ENCODE peak calls at places on chromosome 13, in six cellular contexts. E is SK-N-SH, L is K562, F is H1, Q is GM12892, S is HepG2. X is an unnamed sample.

GRCh38 chr13:112516218-112516617 is 71.7 kb downstream of the TUBGCP3 start:
- DNase-seq in E (no peak), L (no peak), F (peak), Q (no peak), S (no peak), X (no peak)

GRCh38 chr13:29937836-29938235 is 87.4 kb upstream of the UBL3 start:
- DNase-seq in E (no peak), L (no peak), F (no peak), Q (no peak), S (no peak), X (no peak)

GRCh38 chr13:111281751-111282311 is 38.6 kb upstream of the TEX29 start:
- DNase-seq in E (no peak), L (no peak), F (no peak), Q (no peak), S (no peak), X (no peak)

GRCh38 chr13:113357529-113357928 is 6.4 kb downstream of the GRTP1 start:
- DNase-seq in E (no peak), L (no peak), F (no peak), Q (no peak), S (no peak), X (no peak)

GRCh38 chr13:51050021-51050886 is 60.8 kb downstream of the C13orf42 start:
- DNase-seq in E (no peak), L (no peak), F (no peak), Q (no peak), S (no peak), X (no peak)

GRCh38 chr13:51235756-51236564 is 13.8 kb downstream of the FAM124A start:
- DNase-seq in E (no peak), L (no peak), F (no peak), Q (no peak), S (no peak), X (no peak)

GRCh38 chr13:85528578-85529215 is 270.5 kb downstream of the SLITRK6 start:
- DNase-seq in E (no peak), L (no peak), F (no peak), Q (no peak), S (no peak), X (no peak)

GRCh38 chr13:81577601-81578000 is 1236.7 kb upstream of the SPRY2 start:
- DNase-seq in E (no peak), L (no peak), F (no peak), Q (no peak), S (no peak), X (no peak)

GRCh38 chr13:46559272-46559805 is 6.4 kb downstream of the LRCH1 start:
- DNase-seq in E (no peak), L (no peak), F (no peak), Q (no peak), S (no peak), X (no peak)

GRCh38 chr13:20221772-20222171 is 10.3 kb downstream of the GJB6 start:
- DNase-seq in E (no peak), L (no peak), F (no peak), Q (no peak), S (no peak), X (no peak)

GRCh38 chr13:29561918-29562317 is 33.6 kb downstream of the SLC7A1 start:
- DNase-seq in E (no peak), L (no peak), F (no peak), Q (no peak), S (peak), X (no peak)

GRCh38 chr13:74770361-74770760 is 636.2 kb upstream of the KLF12 start:
- DNase-seq in E (no peak), L (no peak), F (no peak), Q (no peak), S (no peak), X (no peak)

GRCh38 chr13:20161275-20161950 is 561 bp upstream of the GJA3 start:
- DNase-seq in E (peak), L (no peak), F (peak), Q (no peak), S (no peak), X (no peak)

GRCh38 chr13:74287672-74288169 is 153.5 kb upstream of the KLF12 start:
- DNase-seq in E (peak), L (no peak), F (peak), Q (no peak), S (peak), X (no peak)

GRCh38 chr13:30346159-30346788 is 38.9 kb upstream of the KATNAL1 start:
- DNase-seq in E (no peak), L (no peak), F (no peak), Q (no peak), S (no peak), X (peak)

GRCh38 chr13:105465251-105465650 is 1070.2 kb downstream of the EFNB2 start:
- DNase-seq in E (no peak), L (no peak), F (no peak), Q (no peak), S (no peak), X (no peak)

GRCh38 chr13:99442273-99442895 is 58.9 kb upstream of the TM9SF2 start:
- DNase-seq in E (peak), L (peak), F (no peak), Q (no peak), S (peak), X (no peak)

GRCh38 chr13:48862572-48862971 is 113.1 kb upstream of the FNDC3A start:
- DNase-seq in E (no peak), L (no peak), F (no peak), Q (no peak), S (no peak), X (no peak)

GRCh38 chr13:80513196-80513595 is 172.3 kb upstream of the SPRY2 start:
- DNase-seq in E (no peak), L (no peak), F (no peak), Q (no peak), S (no peak), X (no peak)

GRCh38 chr13:65803706-65804392 is 1426.3 kb downstream of the PCDH9 start:
- DNase-seq in E (no peak), L (no peak), F (no peak), Q (no peak), S (no peak), X (no peak)

GRCh38 chr13:107847406-107847805 is 367.9 kb downstream of the LIG4 start:
- DNase-seq in E (no peak), L (no peak), F (no peak), Q (no peak), S (no peak), X (no peak)

GRCh38 chr13:35025314-35025713 is 83.2 kb downstream of the NBEA start:
- DNase-seq in E (no peak), L (no peak), F (no peak), Q (no peak), S (no peak), X (no peak)

GRCh38 chr13:95452376-95452775 is 100.1 kb upstream of the CLDN10 start:
- DNase-seq in E (no peak), L (no peak), F (no peak), Q (no peak), S (no peak), X (no peak)

GRCh38 chr13:97257800-97258799 is 36.0 kb downstream of the MBNL2 start:
- DNase-seq in E (no peak), L (peak), F (no peak), Q (no peak), S (peak), X (no peak)

GRCh38 chr13:112587359-112587766 is 590 bp downstream of the TUBGCP3 start:
- DNase-seq in E (peak), L (peak), F (peak), Q (peak), S (peak), X (peak)

GRCh38 chr13:48648446-48648845 is 5.3 kb upstream of the CYSLTR2 start:
- DNase-seq in E (no peak), L (no peak), F (no peak), Q (no peak), S (no peak), X (no peak)

GRCh38 chr13:48655291-48655690 is 1.6 kb downstream of the CYSLTR2 start:
- DNase-seq in E (no peak), L (no peak), F (no peak), Q (no peak), S (no peak), X (no peak)

GRCh38 chr13:21014666-21015170 is 46.7 kb downstream of the LATS2 start:
- DNase-seq in E (no peak), L (no peak), F (no peak), Q (no peak), S (peak), X (no peak)

GRCh38 chr13:110259651-110260050 is 47.3 kb downstream of the COL4A1 start:
- DNase-seq in E (no peak), L (no peak), F (no peak), Q (no peak), S (no peak), X (no peak)

GRCh38 chr13:46515793-46516192 is 37.2 kb upstream of the LRCH1 start:
- DNase-seq in E (no peak), L (no peak), F (no peak), Q (no peak), S (no peak), X (no peak)

GRCh38 chr13:73681779-73682178 is 452.4 kb downstream of the KLF12 start:
- DNase-seq in E (no peak), L (no peak), F (no peak), Q (no peak), S (no peak), X (no peak)

GRCh38 chr13:20272104-20272503 is 40.0 kb upstream of the GJB6 start:
- DNase-seq in E (no peak), L (no peak), F (no peak), Q (no peak), S (no peak), X (no peak)

GRCh38 chr13:20461481-20461859 is 64.2 kb downstream of the CRYL1 start:
- DNase-seq in E (no peak), L (no peak), F (no peak), Q (no peak), S (no peak), X (no peak)

GRCh38 chr13:78784017-78784745 is 125.2 kb upstream of the OBI1 start:
- DNase-seq in E (no peak), L (no peak), F (no peak), Q (no peak), S (no peak), X (no peak)

GRCh38 chr13:91540157-91540736 is 141.8 kb downstream of the GPC5 start:
- DNase-seq in E (no peak), L (peak), F (no peak), Q (no peak), S (no peak), X (no peak)
- TF ChIP-seq TAF1 in E (no peak), L (no peak), F (no peak), Q (no peak), S (no peak), X (no peak)

GRCh38 chr13:33612641-33613638 is 205.0 kb upstream of the RFC3 start:
- DNase-seq in E (no peak), L (no peak), F (no peak), Q (no peak), S (peak), X (no peak)
- TF ChIP-seq POLR2AphosphoS5 in E (no peak), L (no peak), F (no peak), Q (no peak), S (no peak), X (no peak)

DNA sequence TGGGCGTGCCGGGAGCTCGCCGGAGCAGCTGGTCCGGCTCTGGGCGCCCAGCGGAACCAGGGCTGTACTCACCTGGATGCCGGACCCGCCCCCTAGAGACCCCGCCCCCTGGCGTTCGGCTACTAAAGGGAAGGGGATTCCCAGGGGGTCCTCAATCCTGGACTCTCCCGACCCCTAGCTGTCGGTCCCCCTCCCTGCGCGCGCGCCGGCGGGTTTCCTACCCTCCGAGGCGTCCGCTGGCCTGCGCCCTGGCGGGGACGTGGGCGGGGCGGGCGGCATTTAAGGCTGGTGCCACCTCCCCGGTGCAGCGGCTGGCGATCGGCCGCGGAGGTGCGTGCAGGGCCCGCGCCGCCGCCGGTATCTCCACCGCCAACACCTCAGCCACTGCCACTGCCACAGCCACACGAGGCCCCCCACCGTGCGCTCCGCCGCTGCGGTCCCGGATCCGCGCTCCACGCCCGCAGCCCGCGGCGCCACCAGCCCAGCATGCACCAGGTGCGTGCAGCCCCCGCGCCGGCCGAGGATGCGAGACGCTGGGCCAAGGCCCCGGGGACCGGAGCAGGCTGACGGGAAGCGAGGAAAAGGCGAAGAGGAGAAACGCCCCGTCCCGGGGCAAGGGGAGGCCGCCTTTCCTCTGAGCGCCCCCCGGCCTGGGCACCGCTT is at the start of gene ATP12A:
- DNase-seq in E (peak), L (no peak), F (peak), Q (peak), S (no peak), X (peak)
- TF ChIP-seq TAF1 in E (no peak), L (no peak), F (peak), Q (no peak), S (no peak), X (no peak)

DNA sequence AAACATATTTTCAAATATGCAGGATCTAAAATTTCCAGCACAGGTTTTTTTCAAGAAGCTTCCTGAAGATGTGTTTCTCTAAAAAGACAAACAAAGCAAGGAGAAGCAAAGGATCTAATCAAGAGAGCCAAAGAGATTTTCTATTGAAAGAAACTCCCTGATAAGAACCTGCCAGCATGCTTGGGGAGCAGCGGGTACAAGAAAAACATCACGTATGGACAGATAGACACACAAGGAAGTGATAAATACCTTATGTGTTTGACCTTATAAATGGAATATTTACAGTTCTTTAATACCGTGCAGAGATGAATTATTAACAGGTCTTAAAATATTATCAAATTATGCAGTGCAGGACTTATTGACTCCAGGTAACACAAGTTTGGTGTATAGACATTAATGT is 562.1 kb downstream of the DACH1 start:
- DNase-seq in E (no peak), L (no peak), F (no peak), Q (no peak), S (no peak), X (no peak)
- TF ChIP-seq POLR2AphosphoS5 in E (no peak), L (no peak), F (no peak), Q (no peak), S (no peak), X (no peak)

GRCh38 chr13:44848956-44849748 is 140.1 kb downstream of the NUFIP1 start:
- DNase-seq in E (no peak), L (no peak), F (no peak), Q (no peak), S (no peak), X (no peak)
- TF ChIP-seq TAF1 in E (no peak), L (no peak), F (no peak), Q (no peak), S (no peak), X (no peak)